ENCODE peak calls at places on chromosome 17, in five cellular contexts. B is neural progenitor cell, N is fibroblast of lung, E is endothelial cell of umbilical vein, M is kidney. A is an unnamed sample.

GRCh38 chr17:68450801-68451200 is 6.5 kb downstream of the WIPI1 start:
- DNase-seq in N (no peak), M (no peak), E (no peak), B (no peak), A (no peak)

GRCh38 chr17:48160177-48160967 is 52.8 kb downstream of the SNX11 start:
- DNase-seq in N (no peak), M (no peak), E (no peak), B (no peak), A (no peak)

GRCh38 chr17:67520282-67520906 is 143.3 kb downstream of the PITPNC1 start:
- DNase-seq in B (no peak), E (no peak), N (peak), M (no peak), A (no peak)

GRCh38 chr17:47866941-47867340 is 16.0 kb upstream of the SP6 start:
- DNase-seq in E (no peak), N (peak), M (no peak), B (no peak), A (no peak)

GRCh38 chr17:31497431-31497830 is 106.0 kb downstream of the RAB11FIP4 start:
- DNase-seq in B (no peak), E (no peak), N (no peak), M (peak), A (no peak)

GRCh38 chr17:67531291-67531690 is 154.2 kb downstream of the PITPNC1 start:
- DNase-seq in M (no peak), N (no peak), B (no peak), E (no peak), A (no peak)

GRCh38 chr17:74444406-74444805 is 12.5 kb downstream of the GPRC5C start:
- DNase-seq in E (no peak), N (peak), M (peak), B (no peak), A (no peak)

GRCh38 chr17:48262982-48263586 is 155.5 kb downstream of the SNX11 start:
- DNase-seq in N (peak), E (peak), B (no peak), M (no peak), A (no peak)

GRCh38 chr17:73166731-73167581 is 2.1 kb downstream of the SSTR2 start:
- DNase-seq in B (no peak), N (no peak), E (no peak), M (no peak), A (no peak)

GRCh38 chr17:50865868-50866260 is 290 bp downstream of the TOB1 start:
- DNase-seq in B (no peak), E (no peak), N (no peak), M (no peak), A (no peak)

GRCh38 chr17:53032861-53033271 is 789.9 kb upstream of the KIF2B start:
- DNase-seq in B (peak), M (no peak), E (peak), N (peak), A (peak)

GRCh38 chr17:22203208-22203715 is 510.9 kb downstream of the KCNJ18 start:
- DNase-seq in M (no peak), N (no peak), B (no peak), E (no peak), A (no peak)

GRCh38 chr17:14737984-14738651 is 437.2 kb downstream of the HS3ST3B1 start:
- DNase-seq in E (no peak), N (peak), B (peak), M (peak), A (no peak)

GRCh38 chr17:18968945-18969887 is 17.3 kb downstream of the SLC5A10 start:
- DNase-seq in M (no peak), E (peak), B (no peak), N (no peak), A (no peak)

GRCh38 chr17:19676901-19677300 is 28.4 kb downstream of the ALDH3A2 start:
- DNase-seq in M (no peak), N (no peak), E (no peak), B (no peak), A (no peak)

GRCh38 chr17:58254803-58255202 is 16.4 kb downstream of the LPO start:
- DNase-seq in E (no peak), N (no peak), M (no peak), B (no peak), A (no peak)

GRCh38 chr17:12104831-12105230 is 84.2 kb downstream of the MAP2K4 start:
- DNase-seq in N (peak), M (no peak), B (no peak), E (no peak), A (no peak)

GRCh38 chr17:63774982-63775290 is 966 bp downstream of the DDX42 start:
- DNase-seq in B (peak), E (peak), M (no peak), N (peak), A (peak)

GRCh38 chr17:74011963-74012362 is 191.5 kb upstream of the RPL38 start:
- DNase-seq in E (no peak), M (no peak), B (no peak), N (no peak), A (no peak)

GRCh38 chr17:66165537-66166123 is 26.3 kb downstream of the CEP112 start:
- DNase-seq in B (peak), N (peak), M (no peak), E (peak), A (peak)

GRCh38 chr17:41613277-41614082 is 913 bp upstream of the KRT16 start:
- DNase-seq in B (no peak), E (no peak), N (no peak), M (peak), A (no peak)

GRCh38 chr17:60832206-60832605 is 154.6 kb downstream of the BCAS3 start:
- DNase-seq in B (peak), N (no peak), M (no peak), E (no peak), A (peak)

GRCh38 chr17:37476431-37477130 is 13.1 kb upstream of the DUSP14 start:
- DNase-seq in E (peak), B (no peak), N (peak), M (no peak), A (no peak)

GRCh38 chr17:27471321-27472269 is 15.3 kb downstream of the KSR1 start:
- DNase-seq in M (no peak), E (no peak), N (no peak), B (no peak), A (no peak)

GRCh38 chr17:73776978-73777567 is 132.8 kb upstream of the SDK2 start:
- DNase-seq in E (no peak), N (peak), B (no peak), M (no peak), A (no peak)

GRCh38 chr17:81941484-81942166 is 4.5 kb upstream of the PYCR1 start:
- DNase-seq in N (no peak), E (no peak), B (peak), M (peak), A (no peak)

GRCh38 chr17:70074236-70074830 is 692 bp upstream of the KCNJ16 start:
- DNase-seq in N (no peak), E (no peak), B (no peak), M (no peak), A (no peak)

GRCh38 chr17:45975640-45976295 is 23.3 kb upstream of the STH start:
- DNase-seq in E (no peak), M (peak), B (no peak), N (no peak), A (no peak)

GRCh38 chr17:48576479-48577309 is 1.5 kb downstream of the HOXB4 start:
- DNase-seq in E (peak), N (no peak), M (peak), B (peak), A (no peak)

GRCh38 chr17:50290074-50290702 is 15.9 kb downstream of the TMEM92 start:
- DNase-seq in N (peak), E (peak), M (peak), B (no peak), A (no peak)

GRCh38 chr17:36743130-36743529 is 141.7 kb downstream of the MRM1 start:
- DNase-seq in E (no peak), N (no peak), M (no peak), B (no peak), A (no peak)

GRCh38 chr17:69314246-69315030 is 12.5 kb downstream of the ABCA5 start:
- DNase-seq in B (peak), M (no peak), N (no peak), E (no peak), A (no peak)

GRCh38 chr17:17593222-17593620 is 1.7 kb upstream of the PEMT start:
- DNase-seq in E (no peak), B (no peak), M (no peak), N (no peak), A (no peak)
- TF ChIP-seq CTCF in E (no peak), B (no peak), M (no peak), N (no peak), A (no peak)

GRCh38 chr17:44776628-44777393 is 18.0 kb downstream of the ADAM11 start:
- DNase-seq in M (peak), E (no peak), B (no peak), N (no peak), A (no peak)
- H3K9ac ChIP-seq in M (no peak), E (no peak), B (no peak), N (no peak), A (peak)

GRCh38 chr17:7479389-7480192 is at the start of gene ZBTB4:
- DNase-seq in B (peak), M (peak), N (peak), E (peak), A (peak)
- TF ChIP-seq CTCF in B (no peak), M (no peak), N (no peak), E (no peak), A (no peak)

GRCh38 chr17:44808156-44808555 is 21.9 kb downstream of the GJC1 start:
- DNase-seq in B (no peak), N (no peak), E (no peak), M (no peak), A (no peak)

GRCh38 chr17:44804301-44805061 is 25.6 kb downstream of the GJC1 start:
- DNase-seq in M (no peak), N (peak), B (no peak), E (no peak), A (no peak)

GRCh38 chr17:44807093-44807816 is 22.8 kb downstream of the GJC1 start:
- DNase-seq in N (no peak), B (no peak), M (no peak), E (no peak), A (no peak)

GRCh38 chr17:44801880-44802279 is 28.2 kb downstream of the GJC1 start:
- DNase-seq in E (no peak), B (no peak), N (no peak), M (no peak), A (no peak)

GRCh38 chr17:44807817-44808155 is 22.3 kb downstream of the GJC1 start:
- DNase-seq in M (no peak), N (no peak), B (no peak), E (no peak), A (no peak)
- H3K9ac ChIP-seq in M (no peak), N (no peak), B (no peak), E (no peak), A (no peak)

GRCh38 chr17:13346081-13346533 is 255.6 kb downstream of the HS3ST3A1 start:
- DNase-seq in M (no peak), E (no peak), B (no peak), N (peak), A (no peak)
- TF ChIP-seq CTCF in M (no peak), E (no peak), B (no peak), N (no peak), A (no peak)

GRCh38 chr17:77324227-77324626 is 183.5 kb downstream of the SEC14L1 start:
- DNase-seq in N (no peak), B (no peak), M (peak), E (no peak), A (no peak)
- H3K9ac ChIP-seq in N (peak), B (no peak), M (no peak), E (no peak), A (no peak)

GRCh38 chr17:80430446-80431245 is 15.7 kb downstream of the ENDOV start:
- DNase-seq in N (no peak), B (no peak), E (no peak), M (peak), A (no peak)
- TF ChIP-seq CTCF in N (no peak), B (no peak), E (no peak), M (no peak), A (no peak)

GRCh38 chr17:10114931-10115535 is 83.4 kb downstream of the GAS7 start:
- DNase-seq in M (peak), B (no peak), E (no peak), N (peak), A (peak)
- H3K9ac ChIP-seq in M (no peak), B (no peak), E (no peak), N (peak), A (peak)

GRCh38 chr17:29613371-29613837 is 9.3 kb downstream of the CORO6 start:
- DNase-seq in E (peak), B (peak), N (peak), M (peak), A (no peak)
- TF ChIP-seq CTCF in E (peak), B (peak), N (peak), M (peak), A (peak)

GRCh38 chr17:79374087-79374486 is 236.8 kb downstream of the RBFOX3 start:
- DNase-seq in B (peak), M (no peak), N (no peak), E (no peak), A (no peak)

GRCh38 chr17:79370594-79370993 is 240.3 kb downstream of the RBFOX3 start:
- DNase-seq in E (no peak), M (no peak), N (no peak), B (no peak), A (no peak)

GRCh38 chr17:79371984-79372383 is 238.9 kb downstream of the RBFOX3 start:
- DNase-seq in E (no peak), N (no peak), M (no peak), B (no peak), A (no peak)

GRCh38 chr17:79374807-79375206 is 236.0 kb downstream of the RBFOX3 start:
- DNase-seq in M (peak), E (no peak), N (no peak), B (no peak), A (no peak)

DNA sequence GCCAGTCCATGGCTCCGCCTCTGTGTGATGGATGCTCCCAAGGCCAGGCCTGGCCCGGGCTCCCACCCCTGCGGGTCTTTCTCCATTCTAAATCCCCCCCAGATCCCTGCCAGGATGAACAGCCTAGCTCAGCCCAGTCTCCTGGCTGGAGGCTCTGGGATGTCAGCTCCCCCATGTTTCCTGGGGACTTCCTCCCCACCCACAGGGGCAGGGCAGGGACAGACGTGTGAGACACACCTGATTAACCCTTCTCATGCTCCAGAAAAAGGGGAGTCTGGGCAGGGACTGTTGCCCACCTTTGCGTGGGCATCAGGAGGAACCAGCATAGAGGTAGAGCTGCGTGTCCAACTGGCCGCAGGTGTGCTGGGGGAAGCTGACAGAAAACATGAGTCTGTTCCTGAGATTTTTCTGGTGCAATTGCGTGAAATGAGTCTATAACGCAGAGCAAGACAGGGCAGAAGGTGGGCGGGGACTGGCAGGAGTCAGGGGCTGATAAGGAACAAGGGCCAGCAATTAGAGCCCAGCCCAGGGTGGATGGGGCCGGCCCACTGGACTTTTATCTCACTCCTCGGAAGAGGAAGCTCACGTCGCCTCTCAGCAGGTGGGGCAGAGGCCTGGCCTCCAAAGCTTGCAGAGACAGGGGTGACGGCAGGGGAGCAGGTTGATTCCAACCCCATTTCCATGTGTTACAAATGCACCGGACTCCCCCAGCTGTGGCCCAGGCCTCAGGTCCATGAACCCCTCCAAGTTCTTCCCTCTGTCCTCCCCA is 238.2 kb downstream of the RBFOX3 start:
- DNase-seq in N (no peak), E (no peak), B (no peak), M (no peak), A (no peak)
- H3K9ac ChIP-seq in N (no peak), E (no peak), B (no peak), M (no peak), A (no peak)

A was measured in DND-41.